ENCODE peak calls at places on chromosomes 6 and 20, in four cellular contexts. G is H9, H is mesendoderm, U is HCT116. V is an unnamed sample.

GRCh38 chr6:25138024-25138696 is 141.0 kb upstream of the CARMIL1 start:
- DNase-seq in G (no peak), H (no peak), U (no peak), V (peak; percentile 75)

GRCh38 chr20:56400001-56400640 is 7.7 kb downstream of the CSTF1 start:
- DNase-seq in G (no peak), H (peak; percentile 59), U (peak; percentile 51), V (peak; percentile 88)

GRCh38 chr20:20266552-20266951 is 101.4 kb upstream of the INSM1 start:
- DNase-seq in G (no peak), H (no peak), U (no peak), V (no peak)

GRCh38 chr6:157514659-157515496 is 133.9 kb downstream of the ZDHHC14 start:
- DNase-seq in G (no peak), H (peak; percentile 21), U (no peak), V (peak; percentile 78)

GRCh38 chr6:52221302-52221701 is 23.0 kb downstream of the IL17F start:
- DNase-seq in G (no peak), H (no peak), U (no peak), V (no peak)

GRCh38 chr6:125444234-125444949 is 142.6 kb upstream of the HDDC2 start:
- DNase-seq in G (peak; percentile 36), H (peak; percentile 19), U (no peak), V (no peak)

GRCh38 chr6:125363010-125363359 is 61.2 kb upstream of the HDDC2 start:
- DNase-seq in G (no peak), H (peak; percentile 98), U (no peak), V (peak; percentile 72)

GRCh38 chr6:169250660-169251059 is 3.0 kb downstream of the THBS2 start:
- DNase-seq in G (peak; percentile 84), H (peak; percentile 66), U (peak; percentile 23), V (peak; percentile 91)

GRCh38 chr20:39040116-39040515 is 78.0 kb downstream of the DHX35 start:
- DNase-seq in G (no peak), H (no peak), U (no peak), V (no peak)

GRCh38 chr6:113630365-113630737 is 226.8 kb upstream of the MARCKS start:
- DNase-seq in G (no peak), H (no peak), U (no peak), V (peak; percentile 81)

GRCh38 chr6:43936476-43936875 is 166.5 kb downstream of the VEGFA start:
- DNase-seq in G (peak; percentile 16), H (peak; percentile 26), U (no peak), V (no peak)

GRCh38 chr6:33204415-33205171 is at the start of gene HSD17B8:
- DNase-seq in G (peak; percentile 95), H (peak; percentile 95), U (peak; percentile 82), V (peak; percentile 88)

GRCh38 chr6:104921896-104922295 is 35.0 kb upstream of the LIN28B start:
- DNase-seq in G (no peak), H (peak; percentile 78), U (no peak), V (no peak)

GRCh38 chr6:118207947-118208346 is 300.9 kb downstream of the SLC35F1 start:
- DNase-seq in G (no peak), H (no peak), U (no peak), V (no peak)

GRCh38 chr20:16273812-16274560 is 299.3 kb downstream of the KIF16B start:
- DNase-seq in G (no peak), H (no peak), U (no peak), V (no peak)

GRCh38 chr20:31833130-31833930 is 12.1 kb downstream of the FOXS1 start:
- DNase-seq in G (peak; percentile 94), H (peak; percentile 89), U (peak; percentile 36), V (peak; percentile 43)

GRCh38 chr20:4247898-4248858 is 232.8 kb upstream of the RNF24 start:
- DNase-seq in G (peak; percentile 50), H (peak; percentile 23), U (no peak), V (no peak)

GRCh38 chr6:16243055-16243454 is 4.7 kb downstream of the GMPR start:
- DNase-seq in G (no peak), H (no peak), U (no peak), V (peak; percentile 92)

GRCh38 chr6:27770724-27771123 is 141.5 kb downstream of the OR2B2 start:
- DNase-seq in G (peak; percentile 76), H (peak; percentile 21), U (no peak), V (no peak)

GRCh38 chr20:44448753-44449546 is 26.7 kb upstream of the TTPAL start:
- DNase-seq in G (peak; percentile 79), H (peak; percentile 77), U (peak; percentile 16), V (no peak)

GRCh38 chr20:4119854-4120209 is 104.5 kb upstream of the RNF24 start:
- DNase-seq in G (no peak), H (no peak), U (no peak), V (no peak)

GRCh38 chr6:44925100-44925739 is 402.9 kb upstream of the RUNX2 start:
- DNase-seq in G (no peak), H (peak; percentile 95), U (no peak), V (peak; percentile 71)

GRCh38 chr6:124536792-124537191 is 425.4 kb upstream of the RNF217 start:
- DNase-seq in G (no peak), H (no peak), U (no peak), V (peak; percentile 8)

GRCh38 chr6:79947191-79948173 is at the start of gene ELOVL4:
- DNase-seq in G (peak; percentile 96), H (peak; percentile 91), U (no peak), V (peak; percentile 70)

GRCh38 chr6:88922775-88923548 is 40.5 kb downstream of the RNGTT start:
- DNase-seq in G (no peak), H (no peak), U (no peak), V (no peak)

GRCh38 chr20:34941224-34941623 is 14.4 kb downstream of the GSS start:
- DNase-seq in G (no peak), H (no peak), U (no peak), V (peak; percentile 27)

GRCh38 chr6:36349240-36349639 is 12.6 kb upstream of the BNIP5 start:
- DNase-seq in G (no peak), H (no peak), U (no peak), V (no peak)

GRCh38 chr20:30485331-30486102 is 771.9 kb upstream of the DEFB115 start:
- DNase-seq in G (no peak), H (no peak), U (no peak), V (no peak)

GRCh38 chr6:68497927-68498326 is 137.2 kb upstream of the ADGRB3 start:
- DNase-seq in G (no peak), H (no peak), U (no peak), V (peak; percentile 70)

GRCh38 chr6:71393471-71393870 is 104.9 kb downstream of the OGFRL1 start:
- DNase-seq in G (no peak), H (no peak), U (no peak), V (no peak)

GRCh38 chr6:142242269-142242668 is 59.5 kb upstream of the ADGRG6 start:
- DNase-seq in G (no peak), H (peak; percentile 13), U (no peak), V (no peak)

GRCh38 chr20:32626859-32627636 is 41.9 kb upstream of the NOL4L start:
- DNase-seq in G (no peak), H (no peak), U (no peak), V (no peak)

GRCh38 chr6:132392792-132393191 is 8.5 kb downstream of the MOXD1 start:
- DNase-seq in G (peak; percentile 25), H (peak; percentile 51), U (peak; percentile 51), V (no peak)

GRCh38 chr20:64071341-64072332 is 7.7 kb downstream of the RGS19 start:
- DNase-seq in G (no peak), H (no peak), U (no peak), V (no peak)
- H3K4me2 ChIP-seq in G (no peak overlapping the region), H (no peak overlapping the region), U (no peak overlapping the region), V (no peak overlapping the region)

DNA sequence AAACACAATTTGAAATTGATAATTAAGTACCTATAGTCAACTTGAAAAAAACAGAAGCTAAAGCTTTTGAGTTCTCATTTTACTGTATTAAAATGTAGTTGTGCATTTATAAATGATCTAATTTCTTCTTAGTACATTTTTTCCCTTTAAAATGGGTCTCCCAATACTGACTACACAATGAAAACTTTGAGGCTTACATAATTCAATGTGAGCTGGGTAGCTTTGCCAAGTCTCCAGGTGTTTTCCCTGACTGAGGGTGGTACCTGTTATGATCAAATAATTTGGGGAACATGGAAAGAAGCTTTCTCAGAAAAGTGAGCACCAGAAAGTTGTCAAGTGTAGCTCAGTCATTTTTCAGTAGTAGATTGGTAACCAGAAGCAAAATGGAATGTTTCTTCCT is 74.3 kb downstream of the ARMC2 start:
- DNase-seq in G (no peak), H (no peak), U (no peak), V (no peak)
- H3K4me2 ChIP-seq in G (no peak overlapping the region), H (no peak overlapping the region), U (no peak overlapping the region), V (no peak overlapping the region)

GRCh38 chr6:134519456-134519855 is 201.5 kb upstream of the SGK1 start:
- DNase-seq in G (no peak), H (no peak), U (no peak), V (no peak)
- H3K4me2 ChIP-seq in G (no peak overlapping the region), H (no peak overlapping the region), U (no peak overlapping the region), V (no peak overlapping the region)

GRCh38 chr6:119340766-119341487 is 8.6 kb downstream of the MAN1A1 start:
- DNase-seq in G (peak; percentile 53), H (peak; percentile 98), U (no peak), V (no peak)
- H3K4me2 ChIP-seq in G (no peak overlapping the region), H (no peak overlapping the region), U (no peak overlapping the region), V (no peak overlapping the region)

DNA sequence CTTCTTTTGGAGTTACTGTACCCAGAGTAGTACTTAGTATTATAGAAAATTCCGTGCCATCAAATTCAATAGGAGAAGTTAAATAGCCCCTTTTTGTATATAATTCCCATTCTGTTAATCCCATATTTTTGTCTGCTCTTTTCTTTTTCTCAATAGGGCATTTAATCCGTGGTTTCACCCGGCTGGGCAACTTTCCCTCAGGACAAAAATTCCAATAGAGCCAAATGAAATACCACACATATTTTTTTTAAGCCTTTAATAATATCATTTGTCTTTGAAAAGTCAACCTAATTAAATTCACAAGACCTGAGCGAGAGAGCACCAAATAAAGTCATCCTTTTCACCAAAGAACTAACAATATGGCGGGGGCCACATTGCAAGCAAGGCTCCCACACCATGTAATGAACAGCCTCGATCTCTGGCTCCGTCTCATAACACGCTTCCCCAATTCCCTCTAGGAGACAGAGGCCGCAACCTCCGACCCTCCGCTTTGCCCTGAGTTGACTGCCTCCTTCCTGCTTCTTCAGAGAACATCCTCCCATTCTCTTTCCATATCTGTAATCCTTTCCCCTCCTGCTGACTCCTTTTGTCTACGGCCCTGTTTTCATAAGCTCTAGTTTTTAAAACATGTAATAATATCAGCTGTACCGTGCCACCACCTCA is 13.6 kb downstream of the NHSL1 start:
- DNase-seq in G (peak; percentile 60), H (peak; percentile 81), U (no peak), V (no peak)
- H3K4me2 ChIP-seq in G (peak overlapping the region; percentile 68), H (no peak overlapping the region), U (no peak overlapping the region), V (no peak overlapping the region)

GRCh38 chr6:96104910-96105309 is 89.1 kb downstream of the FUT9 start:
- DNase-seq in G (no peak), H (no peak), U (no peak), V (no peak)
- H3K4me2 ChIP-seq in G (no peak overlapping the region), H (no peak overlapping the region), U (no peak overlapping the region), V (no peak overlapping the region)

GRCh38 chr6:37539706-37540352 is 40.1 kb upstream of the CCDC167 start:
- DNase-seq in G (no peak), H (no peak), U (no peak), V (no peak)

GRCh38 chr6:37538107-37538506 is 38.4 kb upstream of the CCDC167 start:
- DNase-seq in G (peak; percentile 65), H (peak; percentile 70), U (peak; percentile 45), V (no peak)

GRCh38 chr6:37540390-37540789 is 40.7 kb upstream of the CCDC167 start:
- DNase-seq in G (peak; percentile 43), H (peak; percentile 35), U (no peak), V (no peak)

GRCh38 chr6:37535701-37536461 is 36.2 kb upstream of the CCDC167 start:
- DNase-seq in G (peak; percentile 60), H (peak; percentile 32), U (no peak), V (no peak)

GRCh38 chr6:37536462-37537225 is 37.0 kb upstream of the CCDC167 start:
- DNase-seq in G (peak; percentile 54), H (peak; percentile 61), U (no peak), V (no peak)
- H3K4me2 ChIP-seq in G (peak overlapping the region; percentile 78), H (peak overlapping the region; percentile 69), U (no peak overlapping the region), V (no peak overlapping the region)

V was measured in fibroblast of lung.